ENCODE peak calls at places on chromosomes 3 and 15, in six cellular contexts. W, N, O, S, X and H are unnamed samples.
A peak's percentile ranks its signal among the peaks of the same experiment; 100 is the strongest.

GRCh38 chr3:40044487-40044886 is 235.1 kb downstream of the MYRIP start:
- DNase-seq in W (peak; percentile 94), S (no peak), X (peak; percentile 92), O (no peak), N (no peak), H (no peak)

GRCh38 chr3:29283297-29283681 is 2.4 kb downstream of the RBMS3 start:
- DNase-seq in S (no peak), W (no peak), X (no peak), N (no peak), O (no peak), H (no peak)

GRCh38 chr3:4985330-4986174 is 6.3 kb downstream of the BHLHE40 start:
- DNase-seq in X (no peak), S (no peak), W (no peak), O (peak; percentile 57), N (peak; percentile 83), H (no peak)

GRCh38 chr15:39804026-39804425 is 21.4 kb upstream of the FSIP1 start:
- DNase-seq in X (no peak), N (peak; percentile 21), S (no peak), O (no peak), W (no peak), H (no peak)

GRCh38 chr3:54877675-54878544 is 49.9 kb downstream of the LRTM1 start:
- DNase-seq in W (no peak), S (no peak), X (no peak), N (no peak), O (no peak), H (no peak)

GRCh38 chr3:52483577-52484495 is 11.3 kb upstream of the STAB1 start:
- DNase-seq in N (peak; percentile 61), S (peak; percentile 28), O (no peak), X (peak; percentile 91), W (peak; percentile 71), H (no peak)

GRCh38 chr3:64815195-64815627 is 127.4 kb upstream of the ADAMTS9 start:
- DNase-seq in X (peak; percentile 6), W (no peak), O (no peak), S (no peak), N (no peak), H (no peak)

GRCh38 chr3:53162672-53163458 is 1.9 kb downstream of the PRKCD start:
- DNase-seq in N (no peak), X (no peak), S (no peak), O (no peak), W (no peak), H (no peak)

GRCh38 chr3:77467702-77468407 is 428.0 kb downstream of the ROBO2 start:
- DNase-seq in W (no peak), N (no peak), S (no peak), X (no peak), O (peak; percentile 29), H (no peak)

GRCh38 chr3:117104792-117105191 is 395.2 kb downstream of the TUSC7 start:
- DNase-seq in S (no peak), X (no peak), W (no peak), N (no peak), O (no peak), H (no peak)

GRCh38 chr3:41932511-41932910 is 29.4 kb downstream of the ULK4 start:
- DNase-seq in O (no peak), X (no peak), W (no peak), S (no peak), N (no peak), H (no peak)

GRCh38 chr15:40466426-40467259 is 4.1 kb upstream of the CHST14 start:
- DNase-seq in O (no peak), S (no peak), W (no peak), N (no peak), X (no peak), H (no peak)